ENCODE peak calls at places on chromosomes 6 and 20, in six cellular contexts. X, O, E, M, V and K are unnamed samples.

GRCh38 chr20:19497064-19497463 is 261.0 kb upstream of the RIN2 start:
- DNase-seq in X (peak), O (peak), E (no peak), M (no peak), V (no peak), K (no peak)

GRCh38 chr6:132190815-132191175 is 210.5 kb downstream of the MOXD1 start:
- DNase-seq in X (peak), O (peak), E (no peak), M (no peak), V (no peak), K (no peak)

GRCh38 chr6:39962831-39963230 is 28.6 kb upstream of the MOCS1 start:
- DNase-seq in X (no peak), O (no peak), E (no peak), M (no peak), V (no peak), K (no peak)

GRCh38 chr6:15662246-15663056 is at the start of gene DTNBP1:
- DNase-seq in X (peak), O (peak), E (peak), M (peak), V (peak), K (peak)

GRCh38 chr6:44006123-44006871 is 121.0 kb downstream of the MRPL14 start:
- DNase-seq in X (peak), O (no peak), E (no peak), M (peak), V (no peak), K (no peak)

GRCh38 chr6:83055366-83055964 is 10.2 kb downstream of the UBE3D start:
- DNase-seq in X (no peak), O (peak), E (peak), M (no peak), V (peak), K (peak)

GRCh38 chr20:46131396-46131795 is 13.3 kb downstream of the CD40 start:
- DNase-seq in X (peak), O (peak), E (no peak), M (no peak), V (no peak), K (no peak)

GRCh38 chr6:41639556-41640371 is 1.5 kb downstream of the MDFI start:
- DNase-seq in X (no peak), O (peak), E (no peak), M (no peak), V (no peak), K (no peak)

GRCh38 chr6:119148102-119148824 is 69.8 kb upstream of the FAM184A start:
- DNase-seq in X (peak), O (peak), E (peak), M (no peak), V (no peak), K (peak)

DNA sequence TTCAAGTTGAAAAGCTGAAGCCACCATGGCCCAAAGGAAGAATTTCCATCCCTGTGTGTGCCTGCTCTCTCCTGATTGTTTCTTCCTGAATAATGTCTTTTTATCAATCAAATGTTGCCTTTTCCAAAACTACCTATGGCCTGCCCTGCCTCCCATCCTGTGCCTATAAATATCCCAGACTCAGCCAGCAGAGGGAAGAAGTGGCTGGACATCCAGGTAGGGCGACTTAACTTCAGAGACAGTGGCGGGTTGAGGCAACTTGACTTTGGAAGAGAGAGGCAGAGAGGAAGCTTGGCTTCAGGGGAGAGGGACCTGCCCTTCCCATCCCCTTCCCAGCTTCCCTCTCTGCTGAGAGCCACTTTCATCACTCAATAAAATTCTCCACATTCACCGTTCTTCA is 133.0 kb downstream of the LCA5 start:
- DNase-seq in X (no peak), O (no peak), E (no peak), M (no peak), V (no peak), K (no peak)
- TF ChIP-seq CTCF in X (no peak), O (no peak), E (no peak), M (no peak), V (no peak), K (no peak)

GRCh38 chr6:125781307-125781868 is 9.4 kb upstream of the NCOA7 start:
- DNase-seq in X (peak), O (no peak), E (no peak), M (no peak), V (no peak), K (peak)
- TF ChIP-seq CTCF in X (peak), O (no peak), E (peak), M (no peak), V (no peak), K (peak)

GRCh38 chr6:56760842-56761241 is 118.2 kb upstream of the DST start:
- DNase-seq in X (no peak), O (no peak), E (no peak), M (no peak), V (no peak), K (no peak)

GRCh38 chr6:56766806-56767178 is 124.1 kb upstream of the DST start:
- DNase-seq in X (peak), O (peak), E (no peak), M (no peak), V (no peak), K (peak)

GRCh38 chr6:56766139-56766805 is 123.6 kb upstream of the DST start:
- DNase-seq in X (no peak), O (no peak), E (no peak), M (no peak), V (no peak), K (no peak)

GRCh38 chr6:56765494-56765893 is 122.8 kb upstream of the DST start:
- DNase-seq in X (no peak), O (no peak), E (no peak), M (no peak), V (no peak), K (no peak)

DNA sequence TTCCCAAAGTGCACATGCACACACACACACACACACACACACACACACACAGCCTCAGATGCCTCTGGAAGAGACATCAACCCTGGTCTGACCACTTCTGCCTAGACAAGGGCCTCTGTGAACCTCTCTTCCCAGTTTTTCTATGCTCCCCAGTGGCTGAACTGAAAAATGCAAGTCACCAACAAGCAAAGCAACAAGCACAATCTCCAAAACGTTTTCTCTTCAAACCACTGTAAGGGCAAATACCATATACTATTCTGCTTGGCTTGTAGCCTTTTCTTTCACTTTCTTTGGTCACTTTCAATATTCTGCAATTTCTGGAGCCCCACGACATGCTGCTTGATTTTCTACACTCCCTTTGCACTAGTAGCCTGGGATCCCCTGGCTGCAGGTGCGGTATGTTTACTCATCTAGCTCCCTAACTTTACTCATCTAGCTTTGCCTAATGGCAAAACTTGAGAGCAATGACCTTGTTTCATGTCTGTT is 121.4 kb upstream of the DST start:
- DNase-seq in X (no peak), O (peak), E (no peak), M (peak), V (no peak), K (peak)
- TF ChIP-seq CTCF in X (peak), O (peak), E (peak), M (peak), V (no peak), K (no peak)

GRCh38 chr6:144090384-144090783 is 5.0 kb downstream of the SF3B5 start:
- DNase-seq in X (no peak), O (no peak), E (no peak), M (no peak), V (no peak), K (no peak)
- TF ChIP-seq CTCF in X (no peak), O (no peak), E (no peak), M (no peak), V (no peak), K (peak)

DNA sequence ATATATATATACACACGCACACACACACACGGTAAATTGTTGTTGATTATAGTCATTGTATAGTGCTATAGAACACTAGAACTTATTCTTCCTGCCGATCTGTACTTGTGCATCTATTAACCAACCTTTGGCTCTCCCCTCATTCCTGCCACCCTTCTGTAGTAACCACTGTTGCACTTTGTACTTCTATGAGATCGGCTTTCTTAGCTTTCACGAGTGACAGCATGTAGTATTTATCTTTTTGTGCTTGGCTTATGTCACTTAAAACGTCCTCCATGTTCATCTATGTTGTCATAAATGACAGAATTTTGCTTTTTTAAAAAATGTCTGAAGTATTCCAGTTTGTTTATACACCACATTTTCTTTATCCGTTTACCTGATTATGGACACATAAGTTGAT is 20.9 kb upstream of the DYNLRB1 start:
- DNase-seq in X (no peak), O (no peak), E (no peak), M (no peak), V (no peak), K (no peak)
- TF ChIP-seq CTCF in X (no peak), O (no peak), E (no peak), M (no peak), V (no peak), K (no peak)

GRCh38 chr6:85401186-85402062 is 48.5 kb upstream of the NT5E start:
- DNase-seq in X (no peak), O (no peak), E (no peak), M (no peak), V (no peak), K (no peak)
- TF ChIP-seq CTCF in X (no peak), O (no peak), E (no peak), M (no peak), V (no peak), K (no peak)

DNA sequence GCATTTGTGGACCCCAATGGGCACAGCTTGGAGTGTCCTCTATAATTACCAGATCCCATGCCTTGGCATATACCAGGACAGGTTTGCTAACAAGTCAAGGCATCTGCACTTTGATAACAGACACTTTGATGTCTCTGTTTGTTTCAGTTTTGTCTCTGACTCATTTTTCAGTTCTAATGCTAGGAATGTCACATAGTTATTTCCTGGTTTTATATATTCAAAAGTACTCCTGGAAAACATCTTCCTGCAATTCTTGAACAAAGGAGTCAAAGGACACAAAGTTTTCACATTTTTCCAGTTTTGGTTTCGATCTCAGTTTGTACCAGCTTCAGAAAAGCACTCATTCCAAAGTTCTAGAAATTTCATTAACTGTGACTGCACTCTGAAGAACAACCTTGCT is 188.1 kb downstream of the FOXC1 start:
- DNase-seq in X (peak), O (peak), E (no peak), M (no peak), V (no peak), K (no peak)
- TF ChIP-seq CTCF in X (no peak), O (no peak), E (no peak), M (no peak), V (no peak), K (no peak)

GRCh38 chr6:69705954-69706353 is 90.9 kb downstream of the LMBRD1 start:
- DNase-seq in X (no peak), O (no peak), E (no peak), M (no peak), V (no peak), K (no peak)
- TF ChIP-seq CTCF in X (no peak), O (no peak), E (no peak), M (no peak), V (no peak), K (no peak)